ENCODE peak calls at places on chromosomes 6 and 20, in ten cellular contexts. C is spleen, P is endothelial cell, U is activated B cell treated with CpG ODN at 0.5 μM for 24 hours, M is epithelial cell of esophagus, I is OCI-LY7, H is astrocyte, V is coronary artery, Q is HFFc6, A is left lung. S is an unnamed sample.

GRCh38 chr6:423062-423798 is 31.7 kb downstream of the IRF4 start:
- DNase-seq in C (no peak), P (no peak), U (no peak), M (no peak), I (no peak), H (no peak), V (no peak), Q (no peak), A (no peak), S (peak)

GRCh38 chr20:48359692-48360337 is 468.0 kb downstream of the PREX1 start:
- DNase-seq in C (peak), P (no peak), U (peak), M (no peak), I (peak), H (no peak), V (no peak), Q (no peak), A (no peak), S (peak)

GRCh38 chr6:39203398-39203797 is 25.9 kb downstream of the KCNK5 start:
- DNase-seq in C (no peak), P (no peak), U (no peak), M (no peak), I (no peak), H (no peak), V (no peak), Q (no peak), A (no peak), S (no peak)

GRCh38 chr20:58450259-58450658 is 61.2 kb downstream of the VAPB start:
- DNase-seq in C (no peak), P (no peak), U (no peak), M (peak), I (no peak), H (no peak), V (no peak), Q (peak), A (no peak), S (no peak)

GRCh38 chr6:137291441-137291840 is 72.3 kb upstream of the IFNGR1 start:
- DNase-seq in C (no peak), P (no peak), U (no peak), M (peak), I (no peak), H (peak), V (no peak), Q (no peak), A (no peak), S (no peak)

GRCh38 chr6:121505284-121505683 is 69.8 kb downstream of the GJA1 start:
- DNase-seq in C (no peak), P (no peak), U (no peak), M (peak), I (no peak), H (no peak), V (no peak), Q (no peak), A (no peak), S (no peak)

GRCh38 chr6:108960601-108961000 is 112.4 kb downstream of the ARMC2 start:
- DNase-seq in C (no peak), P (no peak), U (no peak), M (no peak), I (no peak), H (no peak), V (no peak), Q (no peak), A (no peak), S (no peak)

GRCh38 chr6:31186052-31186734 is 15.7 kb upstream of the POU5F1 start:
- DNase-seq in C (peak), P (no peak), U (no peak), M (peak), I (no peak), H (peak), V (no peak), Q (peak), A (peak), S (no peak)

GRCh38 chr6:132161283-132161682 is 210.1 kb upstream of the CCN2 start:
- DNase-seq in C (no peak), P (peak), U (no peak), M (peak), I (no peak), H (peak), V (no peak), Q (peak), A (no peak), S (peak)

GRCh38 chr6:151209071-151209831 is 30.5 kb upstream of the AKAP12 start:
- DNase-seq in C (no peak), P (no peak), U (no peak), M (peak), I (no peak), H (peak), V (no peak), Q (peak), A (no peak), S (no peak)

GRCh38 chr6:40845588-40845987 is 193.4 kb downstream of the UNC5CL start:
- DNase-seq in C (no peak), P (peak), U (no peak), M (peak), I (peak), H (peak), V (no peak), Q (peak), A (no peak), S (peak)

GRCh38 chr6:74899416-74899815 is 306.4 kb downstream of the COL12A1 start:
- DNase-seq in C (no peak), P (peak), U (no peak), M (peak), I (no peak), H (peak), V (no peak), Q (peak), A (no peak), S (no peak)
- TF ChIP-seq CTCF in C (no peak), P (no peak), U (no peak), M (peak), I (peak), H (peak), V (no peak), Q (peak), A (no peak), S (no peak)

GRCh38 chr6:2439632-2440031 is 194.2 kb upstream of the GMDS start:
- DNase-seq in C (no peak), P (no peak), U (no peak), M (no peak), I (no peak), H (no peak), V (no peak), Q (no peak), A (no peak), S (no peak)
- TF ChIP-seq CTCF in C (no peak), P (no peak), U (no peak), M (no peak), I (no peak), H (no peak), V (no peak), Q (no peak), A (no peak), S (no peak)

GRCh38 chr20:3174442-3175263 is 1.3 kb upstream of the LZTS3 start:
- DNase-seq in C (no peak), P (no peak), U (no peak), M (peak), I (no peak), H (no peak), V (no peak), Q (no peak), A (no peak), S (no peak)

GRCh38 chr20:3171391-3172125 is 1.8 kb downstream of the LZTS3 start:
- DNase-seq in C (no peak), P (no peak), U (no peak), M (no peak), I (no peak), H (no peak), V (no peak), Q (no peak), A (no peak), S (no peak)

GRCh38 chr20:3173582-3174441 is 463 bp upstream of the LZTS3 start:
- DNase-seq in C (peak), P (peak), U (peak), M (peak), I (peak), H (peak), V (peak), Q (peak), A (peak), S (peak)

GRCh38 chr20:3172126-3172932 is 1.0 kb downstream of the LZTS3 start:
- DNase-seq in C (no peak), P (no peak), U (no peak), M (no peak), I (no peak), H (no peak), V (no peak), Q (no peak), A (no peak), S (no peak)

DNA sequence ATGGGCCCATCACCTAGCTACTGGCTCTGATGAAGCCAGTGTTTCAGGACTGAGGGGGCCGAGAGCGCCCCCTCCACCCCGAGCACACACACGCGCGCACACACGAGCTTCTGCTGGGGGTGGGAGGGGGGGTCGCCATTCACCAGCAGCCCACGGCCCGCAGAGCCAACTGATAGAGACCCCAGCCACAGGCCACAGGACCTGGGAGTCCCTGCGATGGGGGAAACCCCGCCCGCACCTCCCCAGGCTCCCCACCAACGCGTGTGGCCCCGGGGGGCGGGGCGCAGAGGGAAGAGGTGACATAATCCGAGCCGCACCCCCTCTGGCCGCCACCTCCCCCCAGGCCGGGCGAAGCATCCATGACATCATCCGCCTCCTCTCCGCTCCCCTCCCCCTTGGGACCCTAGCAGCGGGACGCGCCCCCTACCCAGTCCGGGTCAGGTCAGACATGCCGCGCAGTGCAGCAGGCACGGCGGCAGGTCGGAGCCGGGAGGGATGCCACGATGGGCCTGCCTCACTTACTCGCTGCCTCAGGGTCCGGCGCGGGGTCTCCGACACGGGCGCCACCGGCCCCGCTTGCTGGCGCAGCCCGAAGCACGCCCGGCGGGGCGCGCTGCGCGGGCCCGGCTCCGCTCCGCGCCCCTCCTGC is at the start of gene LZTS3:
- DNase-seq in C (peak), P (peak), U (peak), M (peak), I (peak), H (peak), V (peak), Q (no peak), A (peak), S (peak)
- TF ChIP-seq CTCF in C (no peak), P (no peak), U (no peak), M (no peak), I (peak), H (no peak), V (no peak), Q (peak), A (no peak), S (no peak)

GRCh38 chr20:42272516-42272915 is 654.3 kb upstream of the CHD6 start:
- DNase-seq in C (no peak), P (no peak), U (no peak), M (no peak), I (no peak), H (no peak), V (no peak), Q (no peak), A (no peak), S (no peak)
- TF ChIP-seq CTCF in C (no peak), P (no peak), U (no peak), M (no peak), I (no peak), H (no peak), V (no peak), Q (no peak), A (no peak), S (no peak)

GRCh38 chr20:4949833-4950178 is 51.5 kb downstream of the SLC23A2 start:
- DNase-seq in C (no peak), P (peak), U (no peak), M (peak), I (peak), H (peak), V (no peak), Q (no peak), A (no peak), S (peak)
- TF ChIP-seq CTCF in C (peak), P (peak), U (no peak), M (peak), I (peak), H (peak), V (peak), Q (no peak), A (peak), S (peak)

GRCh38 chr20:20956586-20956985 is 149.6 kb downstream of the LINC00237 start:
- DNase-seq in C (no peak), P (no peak), U (no peak), M (no peak), I (no peak), H (no peak), V (no peak), Q (no peak), A (no peak), S (no peak)

GRCh38 chr20:20953738-20954657 is 152.2 kb downstream of the LINC00237 start:
- DNase-seq in C (no peak), P (no peak), U (no peak), M (no peak), I (no peak), H (no peak), V (no peak), Q (no peak), A (no peak), S (no peak)

GRCh38 chr20:20950620-20951019 is 155.5 kb downstream of the LINC00237 start:
- DNase-seq in C (no peak), P (no peak), U (no peak), M (no peak), I (no peak), H (no peak), V (no peak), Q (no peak), A (no peak), S (no peak)

GRCh38 chr20:20955837-20956236 is 150.3 kb downstream of the LINC00237 start:
- DNase-seq in C (no peak), P (no peak), U (no peak), M (no peak), I (no peak), H (no peak), V (no peak), Q (no peak), A (no peak), S (no peak)
- TF ChIP-seq CTCF in C (no peak), P (no peak), U (no peak), M (no peak), I (no peak), H (no peak), V (no peak), Q (no peak), A (no peak), S (no peak)

DNA sequence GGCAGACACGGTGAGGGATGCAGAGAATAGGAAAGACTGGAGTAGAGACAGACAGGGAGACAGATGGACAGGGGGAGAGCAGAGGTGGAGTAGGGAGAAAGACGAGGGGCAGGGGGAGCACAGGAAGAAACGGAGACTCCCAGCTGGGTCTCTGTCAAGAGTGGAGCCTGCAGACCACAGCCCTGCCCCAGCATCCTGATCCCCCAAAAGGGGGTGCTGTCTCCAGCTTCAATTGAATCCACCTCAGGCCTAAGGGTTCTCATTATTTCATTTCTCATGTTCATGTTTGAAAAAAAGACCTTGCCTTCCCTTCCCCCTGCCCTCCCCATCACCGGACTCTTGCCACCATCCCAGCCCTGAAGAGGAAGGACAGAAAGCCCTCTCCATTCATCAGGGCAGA is 98.1 kb downstream of the CDC5L start:
- DNase-seq in C (no peak), P (no peak), U (no peak), M (no peak), I (no peak), H (no peak), V (no peak), Q (no peak), A (no peak), S (no peak)
- TF ChIP-seq CTCF in C (no peak), P (no peak), U (no peak), M (no peak), I (no peak), H (no peak), V (no peak), Q (peak), A (no peak), S (no peak)